ENCODE peak calls at places on chromosomes 2 and 18, in six cellular contexts. U, J, F, L, O and C are unnamed samples.
A peak's percentile ranks its signal among the peaks of the same experiment; 100 is the strongest.

GRCh38 chr2:64018715-64019082 is 529 bp downstream of the VPS54 start:
- DNase-seq in J (peak; percentile 62), F (peak; percentile 38), U (no peak), O (no peak), L (no peak), C (no peak)

GRCh38 chr18:48229445-48230052 is 179.6 kb downstream of the ZBTB7C start:
- DNase-seq in J (no peak), O (no peak), F (no peak), L (no peak), U (no peak), C (no peak)

GRCh38 chr18:939167-939566 is 34.5 kb downstream of the ADCYAP1 start:
- DNase-seq in F (no peak), L (no peak), U (no peak), O (peak; percentile 49), J (no peak), C (no peak)

GRCh38 chr2:80001704-80002103 is 302.8 kb downstream of the LRRTM1 start:
- DNase-seq in J (no peak), F (no peak), O (no peak), L (no peak), U (peak; percentile 75), C (no peak)

GRCh38 chr2:67719351-67719750 is 322.2 kb downstream of the ETAA1 start:
- DNase-seq in J (no peak), O (no peak), U (no peak), L (no peak), F (no peak), C (no peak)

GRCh38 chr2:36461039-36461681 is 105.6 kb downstream of the CRIM1 start:
- DNase-seq in J (peak; percentile 7), O (peak; percentile 88), F (no peak), L (no peak), U (peak; percentile 96), C (no peak)

GRCh38 chr2:96129528-96130120 is 8.7 kb downstream of the ASTL start:
- DNase-seq in F (no peak), O (no peak), L (no peak), J (no peak), U (peak; percentile 6), C (no peak)

GRCh38 chr2:45714679-45715078 is 63.2 kb downstream of the PRKCE start:
- DNase-seq in L (no peak), O (peak; percentile 9), U (no peak), J (no peak), F (no peak), C (no peak)

GRCh38 chr2:54589340-54590215 is 133.5 kb downstream of the SPTBN1 start:
- DNase-seq in O (no peak), U (peak; percentile 70), L (no peak), F (no peak), J (peak; percentile 68), C (no peak)

DNA sequence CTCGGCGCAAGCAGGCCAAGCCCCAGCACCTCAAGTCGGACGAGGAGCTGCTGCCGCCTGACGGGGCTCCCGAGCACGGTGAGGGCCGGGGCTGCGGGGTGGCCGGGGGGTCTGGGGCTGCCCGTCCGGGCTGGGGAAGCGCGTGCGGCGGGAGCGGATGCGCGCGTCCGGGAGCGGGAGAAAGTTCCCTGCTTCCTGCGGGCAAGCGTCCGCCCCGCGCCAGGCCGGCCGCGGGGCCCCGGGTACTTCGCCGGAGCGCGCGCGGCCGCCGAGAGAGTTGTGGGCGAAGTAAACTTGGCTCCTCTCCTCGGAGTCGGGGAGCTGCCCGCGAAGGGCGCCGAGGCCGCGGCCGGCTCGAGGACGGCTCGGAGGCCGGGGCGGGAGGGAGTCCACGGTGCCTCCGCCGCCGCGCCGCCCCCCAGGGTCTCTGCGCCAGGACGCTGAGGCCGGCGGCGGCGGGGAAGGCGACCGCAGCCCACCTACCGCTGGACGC is 707 bp downstream of the SALL3 start:
- DNase-seq in F (no peak), J (no peak), O (no peak), U (no peak), L (no peak), C (no peak)
- H3K4me3 ChIP-seq in F (peak overlapping the region; percentile 33), J (no peak overlapping the region), O (no peak overlapping the region), U (no peak overlapping the region), L (peak overlapping the region; percentile 33), C (no peak overlapping the region)

GRCh38 chr18:63397349-63397748 is 24.9 kb downstream of the VPS4B start:
- DNase-seq in F (no peak), O (no peak), J (no peak), L (no peak), U (no peak), C (no peak)
- TF ChIP-seq CTCF in F (no peak), O (no peak), J (no peak), L (no peak), U (no peak), C (no peak)

DNA sequence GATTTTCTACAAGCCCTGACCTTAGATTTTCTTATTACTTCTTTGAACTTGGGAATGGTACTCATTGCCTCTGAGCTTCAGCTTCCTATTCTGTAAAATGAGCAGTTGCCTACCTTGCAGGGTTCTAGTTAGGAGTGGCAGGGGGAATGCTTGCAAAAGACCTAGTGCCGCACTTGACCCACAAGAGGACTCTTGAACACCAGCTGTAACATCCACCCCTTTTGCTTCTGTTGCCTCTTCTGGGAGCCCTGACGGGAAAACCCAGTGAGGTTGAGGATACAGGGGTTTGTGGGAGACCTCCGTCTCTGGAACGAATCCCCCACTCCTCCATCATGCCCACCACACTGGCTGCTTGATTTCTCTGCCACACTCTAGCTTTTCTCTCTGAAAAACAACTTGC is 27.1 kb upstream of the LBH start:
- DNase-seq in F (no peak), O (no peak), L (no peak), J (no peak), U (no peak), C (no peak)
- H3K4me3 ChIP-seq in F (no peak overlapping the region), O (no peak overlapping the region), L (no peak overlapping the region), J (no peak overlapping the region), U (no peak overlapping the region), C (no peak overlapping the region)

GRCh38 chr2:128170776-128171175 is 79.8 kb downstream of the UGGT1 start:
- DNase-seq in F (no peak), J (no peak), U (no peak), O (no peak), L (no peak), C (no peak)

GRCh38 chr2:128169497-128169896 is 78.5 kb downstream of the UGGT1 start:
- DNase-seq in L (no peak), F (no peak), O (no peak), J (no peak), U (peak; percentile 92), C (no peak)

GRCh38 chr2:128169094-128169493 is 78.1 kb downstream of the UGGT1 start:
- DNase-seq in O (no peak), F (no peak), L (no peak), J (no peak), U (no peak), C (no peak)

GRCh38 chr2:128169933-128170709 is 79.1 kb downstream of the UGGT1 start:
- DNase-seq in U (no peak), L (no peak), J (no peak), O (no peak), F (no peak), C (no peak)

GRCh38 chr2:128172191-128172590 is 81.2 kb downstream of the UGGT1 start:
- DNase-seq in U (peak; percentile 32), L (no peak), O (no peak), F (no peak), J (no peak), C (no peak)
- TF ChIP-seq CTCF in U (peak; percentile 44), L (no peak), O (no peak), F (no peak), J (no peak), C (no peak)

DNA sequence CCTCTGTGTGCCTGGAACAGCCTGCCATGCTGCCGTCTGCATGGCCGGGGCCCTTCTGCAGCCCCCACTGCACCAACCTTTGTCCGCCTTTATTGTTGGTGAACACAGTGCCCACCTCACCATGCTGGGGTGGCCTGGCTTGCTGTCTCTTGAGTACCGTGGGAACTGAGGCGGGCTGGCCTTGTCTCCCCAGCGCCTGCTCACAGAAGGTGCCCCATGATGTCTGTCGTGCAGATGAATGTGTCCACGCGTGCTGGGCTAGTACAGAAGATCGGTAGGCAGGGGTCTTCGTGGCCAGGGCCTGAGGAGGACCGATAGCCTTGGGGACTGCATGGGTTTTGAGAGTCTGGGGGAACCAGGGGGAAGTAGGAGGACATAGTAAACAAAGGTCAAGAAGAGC is 242.4 kb downstream of the LDLRAD4 start:
- DNase-seq in L (no peak), U (no peak), F (no peak), O (no peak), J (no peak), C (no peak)
- H3K4me3 ChIP-seq in L (no peak overlapping the region), U (no peak overlapping the region), F (no peak overlapping the region), O (no peak overlapping the region), J (no peak overlapping the region), C (no peak overlapping the region)

DNA sequence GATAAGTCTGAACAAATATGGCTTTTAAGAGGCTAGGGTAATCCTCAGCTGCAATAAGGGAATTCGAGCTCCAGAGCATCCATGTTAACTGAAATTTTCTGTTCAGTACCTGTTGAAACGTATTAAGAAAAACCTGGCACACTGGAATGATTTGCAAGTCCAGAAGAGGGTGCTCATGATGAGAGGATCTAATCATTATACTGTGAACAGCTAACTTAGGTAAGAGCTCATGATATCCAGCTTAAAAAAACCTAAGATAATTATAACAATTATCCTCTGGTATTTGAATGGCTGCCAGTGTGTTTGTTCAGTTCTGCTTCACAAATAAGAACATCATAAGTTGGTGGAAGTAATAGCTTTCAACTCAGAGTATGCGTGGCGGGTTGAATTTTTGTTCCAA is 1118.3 kb upstream of the DDX18 start:
- DNase-seq in L (no peak), J (no peak), U (no peak), F (no peak), O (no peak), C (no peak)
- TF ChIP-seq CTCF in L (no peak), J (no peak), U (no peak), F (no peak), O (no peak), C (no peak)

DNA sequence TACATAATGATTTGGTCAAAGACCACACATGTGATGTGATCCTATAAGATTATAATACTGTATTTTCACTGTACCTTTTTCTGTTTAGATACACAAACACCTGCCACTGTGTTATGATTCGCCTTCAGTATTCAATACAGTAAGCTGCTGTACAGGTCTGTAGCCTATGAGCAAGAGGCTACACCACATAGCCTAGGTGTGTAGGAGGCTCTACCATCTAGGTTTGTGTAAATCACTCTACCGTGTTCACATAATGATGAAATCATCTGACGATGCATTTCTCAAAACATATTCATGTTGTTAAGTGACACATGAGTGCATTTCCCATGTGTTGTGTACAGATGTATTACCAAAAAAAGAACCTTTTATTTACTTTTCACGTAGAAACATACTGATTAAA is 74.5 kb downstream of the USP40 start:
- DNase-seq in F (no peak), L (no peak), U (no peak), J (no peak), O (peak; percentile 85), C (no peak)
- H3K4me3 ChIP-seq in F (no peak overlapping the region), L (no peak overlapping the region), U (no peak overlapping the region), J (no peak overlapping the region), O (no peak overlapping the region), C (no peak overlapping the region)

DNA sequence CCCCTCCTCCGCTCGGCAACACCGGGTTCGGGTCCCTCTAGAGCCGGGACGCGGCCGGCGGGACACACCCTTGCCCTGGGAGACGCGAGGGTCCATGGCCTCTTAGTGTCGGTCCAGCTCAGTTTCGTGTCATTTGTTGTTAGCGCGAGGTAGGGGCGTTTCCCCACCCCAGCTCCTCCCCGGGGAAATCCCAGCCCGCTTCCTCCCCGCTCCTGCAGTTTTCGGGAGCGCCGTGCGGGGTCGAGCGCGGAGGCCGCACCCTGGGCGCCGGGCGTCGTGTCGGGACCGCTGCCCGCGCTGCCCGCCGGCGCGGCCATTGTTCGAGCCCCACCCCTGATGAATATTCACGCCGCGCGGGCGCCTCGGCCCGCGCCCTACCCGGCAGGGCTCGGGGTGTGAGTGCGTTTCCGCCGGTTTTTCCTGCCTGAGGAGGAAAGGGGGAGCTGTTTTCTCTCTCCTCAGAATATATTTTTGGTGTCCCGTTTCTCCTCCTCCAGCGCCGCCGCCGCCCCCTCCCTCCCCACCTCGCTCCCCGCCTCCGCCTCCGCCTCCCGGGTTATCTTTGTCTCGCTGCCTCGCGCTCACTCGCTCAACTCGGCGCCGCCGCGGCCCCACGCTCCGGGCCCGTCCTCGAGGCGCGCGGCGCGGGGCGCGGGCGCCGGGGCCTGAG is at the start of gene MAP4K4:
- DNase-seq in F (peak; percentile 65), L (peak; percentile 80), U (peak; percentile 77), J (peak; percentile 50), O (peak; percentile 83), C (peak; percentile 75)
- TF ChIP-seq CTCF in F (peak; percentile 20), L (peak; percentile 20), U (peak; percentile 12), J (no peak), O (no peak), C (peak; percentile 49)